ENCODE peak calls at places on chromosome 2, in five cellular contexts. K, F, M, B and N are unnamed samples.

GRCh38 chr2:71747573-71747972 is 294.2 kb downstream of the DYSF start:
- DNase-seq in K (no peak), F (no peak), M (no peak), B (no peak), N (no peak)

GRCh38 chr2:10166489-10167295 is 44.2 kb downstream of the RRM2 start:
- DNase-seq in K (no peak), F (no peak), M (no peak), B (no peak), N (no peak)

GRCh38 chr2:237616373-237617304 is 10.7 kb upstream of the LRRFIP1 start:
- DNase-seq in K (no peak), F (no peak), M (no peak), B (no peak), N (no peak)

GRCh38 chr2:109031481-109032228 is 42.6 kb upstream of the EDAR start:
- DNase-seq in K (peak; percentile 85), F (no peak), M (peak; percentile 40), B (peak; percentile 68), N (peak; percentile 12)

GRCh38 chr2:42492691-42493467 is 903 bp downstream of the KCNG3 start:
- DNase-seq in K (no peak), F (no peak), M (no peak), B (peak; percentile 73), N (no peak)

GRCh38 chr2:25314514-25315315 is 27.0 kb downstream of the DNMT3A start:
- DNase-seq in K (no peak), F (peak; percentile 29), M (peak; percentile 32), B (peak; percentile 60), N (peak; percentile 39)

GRCh38 chr2:222862068-222862914 is 1.5 kb downstream of the ACSL3 start:
- DNase-seq in K (no peak), F (no peak), M (no peak), B (peak; percentile 39), N (no peak)

GRCh38 chr2:2836343-2837070 is 505.4 kb upstream of the MYT1L start:
- DNase-seq in K (peak; percentile 72), F (no peak), M (no peak), B (no peak), N (no peak)

GRCh38 chr2:159217661-159218060 is 68.8 kb downstream of the WDSUB1 start:
- DNase-seq in K (peak; percentile 66), F (no peak), M (no peak), B (no peak), N (no peak)

GRCh38 chr2:238169021-238169707 is 10.4 kb downstream of the ERFE start:
- DNase-seq in K (peak; percentile 81), F (peak; percentile 59), M (no peak), B (no peak), N (peak; percentile 70)

GRCh38 chr2:145137211-145137610 is 617.3 kb upstream of the ZEB2 start:
- DNase-seq in K (no peak), F (no peak), M (no peak), B (no peak), N (no peak)